ENCODE peak calls at places on chromosomes 4 and X, in seven cellular contexts. One of them, this sample, is unnamed.

GRCh38 chrX:44544036-44544435 is 1.4 kb upstream of the FUNDC1 start:
- DNase-seq in psoas muscle: no peak
- DNase-seq in brain microvascular endothelial cell: no peak
- DNase-seq in Peyer's patch: no peak
- DNase-seq in PC-3: no peak
- DNase-seq in SJSA1: no peak
- DNase-seq in Karpas-422: no peak
- DNase-seq in this sample: no peak

GRCh38 chr4:48175806-48176205 is 41.8 kb upstream of the TXK start:
- DNase-seq in PC-3: peak; percentile 59
- DNase-seq in SJSA1: no peak
- DNase-seq in Karpas-422: no peak
- DNase-seq in psoas muscle: no peak
- DNase-seq in Peyer's patch: no peak
- DNase-seq in brain microvascular endothelial cell: no peak
- DNase-seq in this sample: no peak

GRCh38 chrX:148380614-148381561 is 119.5 kb upstream of the AFF2 start:
- DNase-seq in psoas muscle: no peak
- DNase-seq in Karpas-422: peak; percentile 85
- DNase-seq in SJSA1: peak; percentile 1
- DNase-seq in brain microvascular endothelial cell: no peak
- DNase-seq in PC-3: no peak
- DNase-seq in Peyer's patch: peak; percentile 43
- DNase-seq in this sample: no peak

GRCh38 chrX:45601052-45601451 is 400.4 kb upstream of the DIPK2B start:
- DNase-seq in Peyer's patch: no peak
- DNase-seq in Karpas-422: no peak
- DNase-seq in PC-3: no peak
- DNase-seq in SJSA1: no peak
- DNase-seq in brain microvascular endothelial cell: no peak
- DNase-seq in psoas muscle: no peak
- DNase-seq in this sample: no peak

GRCh38 chrX:100695302-100695701 is 36.6 kb downstream of the SYTL4 start:
- DNase-seq in brain microvascular endothelial cell: no peak
- DNase-seq in PC-3: peak; percentile 54
- DNase-seq in SJSA1: no peak
- DNase-seq in psoas muscle: no peak
- DNase-seq in Karpas-422: no peak
- DNase-seq in Peyer's patch: no peak
- DNase-seq in this sample: no peak

GRCh38 chr4:23782778-23783455 is 106.9 kb downstream of the PPARGC1A start:
- DNase-seq in Peyer's patch: no peak
- DNase-seq in PC-3: no peak
- DNase-seq in Karpas-422: no peak
- DNase-seq in psoas muscle: no peak
- DNase-seq in SJSA1: no peak
- DNase-seq in brain microvascular endothelial cell: no peak
- DNase-seq in this sample: no peak

GRCh38 chrX:22526339-22526738 is 253.6 kb downstream of the CBLL2 start:
- DNase-seq in PC-3: peak; percentile 93
- DNase-seq in psoas muscle: no peak
- DNase-seq in Peyer's patch: no peak
- DNase-seq in SJSA1: peak; percentile 31
- DNase-seq in brain microvascular endothelial cell: peak; percentile 62
- DNase-seq in Karpas-422: no peak
- DNase-seq in this sample: peak; percentile 83

GRCh38 chr4:74934016-74934821 is 1.3 kb downstream of the PARM1 start:
- DNase-seq in SJSA1: peak; percentile 4
- DNase-seq in brain microvascular endothelial cell: peak; percentile 34
- DNase-seq in Karpas-422: peak; percentile 58
- DNase-seq in PC-3: peak; percentile 53
- DNase-seq in psoas muscle: no peak
- DNase-seq in Peyer's patch: peak; percentile 21
- DNase-seq in this sample: no peak

GRCh38 chr4:184170996-184171395 is 46.7 kb downstream of the ENPP6 start:
- DNase-seq in Karpas-422: no peak
- DNase-seq in brain microvascular endothelial cell: peak; percentile 54
- DNase-seq in PC-3: peak; percentile 55
- DNase-seq in SJSA1: peak; percentile 37
- DNase-seq in psoas muscle: no peak
- DNase-seq in Peyer's patch: no peak
- DNase-seq in this sample: no peak

GRCh38 chr4:1215347-1216075 is 33.4 kb downstream of the CTBP1 start:
- DNase-seq in Peyer's patch: peak; percentile 62
- DNase-seq in brain microvascular endothelial cell: no peak
- DNase-seq in Karpas-422: peak; percentile 89
- DNase-seq in PC-3: no peak
- DNase-seq in SJSA1: no peak
- DNase-seq in psoas muscle: no peak
- DNase-seq in this sample: no peak

GRCh38 chrX:69506617-69507499 is 2.7 kb downstream of the NALF2 start:
- DNase-seq in PC-3: no peak
- DNase-seq in brain microvascular endothelial cell: no peak
- DNase-seq in Karpas-422: no peak
- DNase-seq in SJSA1: no peak
- DNase-seq in Peyer's patch: no peak
- DNase-seq in psoas muscle: no peak
- DNase-seq in this sample: no peak

GRCh38 chr4:151409470-151410313 is 716 bp downstream of the FHIP1A start:
- DNase-seq in Karpas-422: no peak
- DNase-seq in brain microvascular endothelial cell: no peak
- DNase-seq in Peyer's patch: no peak
- DNase-seq in SJSA1: peak; percentile 17
- DNase-seq in psoas muscle: peak; percentile 55
- DNase-seq in PC-3: peak; percentile 52
- DNase-seq in this sample: peak; percentile 89

GRCh38 chr4:145177511-145177905 is 2.9 kb downstream of the OTUD4 start:
- DNase-seq in PC-3: peak; percentile 13
- DNase-seq in SJSA1: no peak
- DNase-seq in Karpas-422: peak; percentile 60
- DNase-seq in psoas muscle: no peak
- DNase-seq in Peyer's patch: no peak
- DNase-seq in brain microvascular endothelial cell: no peak
- DNase-seq in this sample: no peak

GRCh38 chr4:138053601-138054322 is 188.4 kb downstream of the SLC7A11 start:
- DNase-seq in Karpas-422: no peak
- DNase-seq in PC-3: peak; percentile 81
- DNase-seq in psoas muscle: no peak
- DNase-seq in Peyer's patch: no peak
- DNase-seq in brain microvascular endothelial cell: peak; percentile 93
- DNase-seq in SJSA1: peak; percentile 89
- DNase-seq in this sample: peak; percentile 66

GRCh38 chr4:185020293-185020808 is 2.1 kb downstream of the HELT start:
- DNase-seq in Peyer's patch: no peak
- DNase-seq in PC-3: no peak
- DNase-seq in Karpas-422: no peak
- DNase-seq in SJSA1: no peak
- DNase-seq in psoas muscle: no peak
- DNase-seq in brain microvascular endothelial cell: no peak
- DNase-seq in this sample: no peak

GRCh38 chrX:46961574-46962279 is 49.5 kb downstream of the JADE3 start:
- DNase-seq in Karpas-422: no peak
- DNase-seq in SJSA1: no peak
- DNase-seq in psoas muscle: no peak
- DNase-seq in PC-3: no peak
- DNase-seq in brain microvascular endothelial cell: no peak
- DNase-seq in Peyer's patch: peak; percentile 50
- DNase-seq in this sample: no peak

GRCh38 chrX:16836371-16836770 is 33.8 kb downstream of the RBBP7 start:
- DNase-seq in brain microvascular endothelial cell: no peak
- DNase-seq in psoas muscle: peak; percentile 59
- DNase-seq in Karpas-422: no peak
- DNase-seq in SJSA1: peak; percentile 6
- DNase-seq in Peyer's patch: no peak
- DNase-seq in PC-3: peak; percentile 9
- DNase-seq in this sample: no peak

GRCh38 chr4:155629183-155629825 is 37.3 kb upstream of the GUCY1A1 start:
- DNase-seq in PC-3: peak; percentile 65
- DNase-seq in Karpas-422: no peak
- DNase-seq in SJSA1: peak; percentile 86
- DNase-seq in brain microvascular endothelial cell: peak; percentile 64
- DNase-seq in psoas muscle: no peak
- DNase-seq in Peyer's patch: no peak
- DNase-seq in this sample: no peak

GRCh38 chr4:2365913-2366210 is 52.6 kb downstream of the ZFYVE28 start:
- DNase-seq in Peyer's patch: no peak
- DNase-seq in psoas muscle: no peak
- DNase-seq in PC-3: no peak
- DNase-seq in brain microvascular endothelial cell: no peak
- DNase-seq in SJSA1: no peak
- DNase-seq in Karpas-422: peak; percentile 86
- DNase-seq in this sample: no peak

GRCh38 chr4:2364654-2365053 is 53.8 kb downstream of the ZFYVE28 start:
- DNase-seq in SJSA1: no peak
- DNase-seq in psoas muscle: peak; percentile 67
- DNase-seq in Karpas-422: no peak
- DNase-seq in PC-3: peak; percentile 47
- DNase-seq in brain microvascular endothelial cell: peak; percentile 35
- DNase-seq in Peyer's patch: peak; percentile 43
- DNase-seq in this sample: no peak

GRCh38 chr4:2363951-2364653 is 54.3 kb downstream of the ZFYVE28 start:
- DNase-seq in psoas muscle: no peak
- DNase-seq in SJSA1: no peak
- DNase-seq in Karpas-422: no peak
- DNase-seq in PC-3: no peak
- DNase-seq in Peyer's patch: no peak
- DNase-seq in brain microvascular endothelial cell: no peak
- DNase-seq in this sample: no peak

GRCh38 chr4:2366252-2367192 is 51.9 kb downstream of the ZFYVE28 start:
- DNase-seq in brain microvascular endothelial cell: no peak
- DNase-seq in SJSA1: no peak
- DNase-seq in PC-3: no peak
- DNase-seq in Karpas-422: peak; percentile 94
- DNase-seq in Peyer's patch: no peak
- DNase-seq in psoas muscle: no peak
- DNase-seq in this sample: no peak

DNA sequence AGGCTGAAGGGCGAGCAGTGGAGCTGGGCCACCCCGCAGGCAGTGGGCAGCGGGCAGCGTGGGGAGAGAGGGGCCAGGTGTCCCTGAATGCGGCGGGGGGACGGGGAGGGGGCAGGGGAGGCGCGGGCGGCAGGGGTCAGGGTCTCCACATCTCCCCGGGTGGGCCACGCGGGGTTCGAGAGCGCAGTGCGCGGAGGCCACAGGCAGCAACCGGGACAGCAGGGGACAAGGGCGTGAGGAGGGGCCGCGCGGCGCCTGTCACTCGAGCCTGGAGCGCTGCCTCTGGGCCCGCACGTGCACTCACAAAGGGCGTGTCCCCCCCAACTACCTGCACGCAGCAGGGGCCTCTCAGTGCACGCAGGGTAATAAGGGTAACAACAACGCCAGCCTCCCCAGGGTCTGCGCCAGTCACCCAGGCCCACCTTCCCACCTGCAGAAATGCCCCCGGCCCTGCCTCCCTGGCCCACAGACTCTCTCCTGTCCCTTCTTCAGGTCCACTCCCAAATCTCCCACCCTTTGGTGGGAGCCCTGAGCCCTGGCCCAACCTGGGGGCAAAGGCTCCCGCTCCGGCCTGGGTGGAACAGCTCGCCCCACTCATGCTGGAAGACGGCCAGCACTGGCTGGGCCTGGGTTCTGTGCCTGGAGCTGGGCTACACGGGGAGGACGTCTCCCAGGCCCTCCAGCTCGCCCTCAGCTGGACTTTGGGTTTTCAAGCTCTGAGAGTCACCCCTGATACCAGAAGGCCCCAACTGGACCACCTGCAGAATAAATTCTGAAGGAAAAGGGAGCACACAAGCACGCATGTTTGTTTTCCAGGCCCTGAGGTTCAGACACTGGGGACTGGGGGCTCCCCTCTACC is 53.2 kb downstream of the ZFYVE28 start:
- DNase-seq in PC-3: peak; percentile 2
- DNase-seq in Peyer's patch: no peak
- DNase-seq in Karpas-422: no peak
- DNase-seq in brain microvascular endothelial cell: no peak
- DNase-seq in psoas muscle: no peak
- DNase-seq in SJSA1: no peak
- DNase-seq in this sample: no peak
- H3K27ac ChIP-seq in PC-3: no peak overlapping the region
- H3K27ac ChIP-seq in Peyer's patch: peak overlapping the region; percentile 52
- H3K27ac ChIP-seq in Karpas-422: peak overlapping the region; percentile 98
- H3K27ac ChIP-seq in brain microvascular endothelial cell: no peak overlapping the region
- H3K27ac ChIP-seq in psoas muscle: no peak overlapping the region
- H3K27ac ChIP-seq in SJSA1: no peak overlapping the region
- H3K27ac ChIP-seq in this sample: no peak overlapping the region

GRCh38 chr4:99209671-99210070 is 9.4 kb downstream of the ADH6 start:
- DNase-seq in SJSA1: no peak
- DNase-seq in PC-3: no peak
- DNase-seq in psoas muscle: no peak
- DNase-seq in Peyer's patch: no peak
- DNase-seq in Karpas-422: no peak
- DNase-seq in brain microvascular endothelial cell: no peak
- DNase-seq in this sample: no peak
- H3K27ac ChIP-seq in SJSA1: no peak overlapping the region
- H3K27ac ChIP-seq in PC-3: no peak overlapping the region
- H3K27ac ChIP-seq in psoas muscle: no peak overlapping the region
- H3K27ac ChIP-seq in Peyer's patch: no peak overlapping the region
- H3K27ac ChIP-seq in Karpas-422: no peak overlapping the region
- H3K27ac ChIP-seq in brain microvascular endothelial cell: no peak overlapping the region
- H3K27ac ChIP-seq in this sample: no peak overlapping the region

DNA sequence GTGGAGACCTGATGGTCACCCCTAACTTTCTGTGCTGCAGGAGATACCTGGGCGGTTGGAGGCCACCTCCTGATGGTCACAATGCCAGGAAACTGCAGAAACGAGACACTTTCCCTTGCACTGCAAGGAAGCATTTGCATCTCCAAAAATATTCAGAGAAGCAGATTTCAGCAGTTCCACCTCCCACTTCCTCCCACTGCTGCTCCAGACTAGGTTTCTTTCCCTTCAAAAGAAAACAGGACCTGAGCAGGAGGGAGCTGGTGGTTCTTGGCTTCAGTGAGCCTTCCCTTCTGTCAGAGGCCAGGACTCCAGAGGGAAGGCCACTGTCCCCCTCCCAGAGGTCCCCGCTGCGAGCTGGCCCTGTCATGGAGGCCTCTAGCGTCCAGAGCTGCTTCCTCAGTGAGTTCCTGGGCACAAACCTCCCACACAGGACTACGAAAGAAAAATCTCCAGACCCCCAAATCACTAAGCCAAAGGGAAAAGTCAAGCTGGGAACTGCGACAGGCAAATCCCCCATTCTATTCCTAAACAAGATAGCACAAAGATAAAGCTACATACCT is 35.9 kb downstream of the GPM6B start:
- DNase-seq in Peyer's patch: no peak
- DNase-seq in PC-3: no peak
- DNase-seq in SJSA1: no peak
- DNase-seq in brain microvascular endothelial cell: no peak
- DNase-seq in psoas muscle: no peak
- DNase-seq in Karpas-422: no peak
- DNase-seq in this sample: no peak
- H3K27ac ChIP-seq in Peyer's patch: no peak overlapping the region
- H3K27ac ChIP-seq in PC-3: no peak overlapping the region
- H3K27ac ChIP-seq in SJSA1: no peak overlapping the region
- H3K27ac ChIP-seq in brain microvascular endothelial cell: no peak overlapping the region
- H3K27ac ChIP-seq in psoas muscle: no peak overlapping the region
- H3K27ac ChIP-seq in Karpas-422: no peak overlapping the region
- H3K27ac ChIP-seq in this sample: no peak overlapping the region

GRCh38 chr4:108725457-108725856 is 37.4 kb downstream of the ETNPPL start:
- DNase-seq in Karpas-422: peak; percentile 43
- DNase-seq in SJSA1: no peak
- DNase-seq in psoas muscle: no peak
- DNase-seq in PC-3: peak; percentile 12
- DNase-seq in Peyer's patch: no peak
- DNase-seq in brain microvascular endothelial cell: no peak
- DNase-seq in this sample: no peak

GRCh38 chr4:108730579-108730978 is 32.3 kb downstream of the ETNPPL start:
- DNase-seq in Karpas-422: no peak
- DNase-seq in PC-3: no peak
- DNase-seq in SJSA1: no peak
- DNase-seq in brain microvascular endothelial cell: no peak
- DNase-seq in Peyer's patch: no peak
- DNase-seq in psoas muscle: no peak
- DNase-seq in this sample: no peak

GRCh38 chr4:108731001-108731400 is 31.9 kb downstream of the ETNPPL start:
- DNase-seq in Karpas-422: no peak
- DNase-seq in brain microvascular endothelial cell: no peak
- DNase-seq in Peyer's patch: no peak
- DNase-seq in PC-3: no peak
- DNase-seq in psoas muscle: no peak
- DNase-seq in SJSA1: no peak
- DNase-seq in this sample: no peak
- H3K27ac ChIP-seq in Karpas-422: no peak overlapping the region
- H3K27ac ChIP-seq in brain microvascular endothelial cell: no peak overlapping the region
- H3K27ac ChIP-seq in Peyer's patch: no peak overlapping the region
- H3K27ac ChIP-seq in PC-3: no peak overlapping the region
- H3K27ac ChIP-seq in psoas muscle: no peak overlapping the region
- H3K27ac ChIP-seq in SJSA1: no peak overlapping the region
- H3K27ac ChIP-seq in this sample: no peak overlapping the region